ENCODE peak calls at places on chromosome 4, in nine cellular contexts. One of them, this sample, is unnamed.

GRCh38 chr4:25065901-25066610 is 35.3 kb upstream of the LGI2 start:
- DNase-seq in upper lobe of right lung: no peak
- DNase-seq in NCI-H526 treated with DMSO at 0.1 percent for 48 hours: no peak
- DNase-seq in adipocyte: no peak
- DNase-seq in HTR-8/SVneo: no peak
- DNase-seq in Right ventricle myocardium superior: no peak
- DNase-seq in CD4-positive, CD25-positive, alpha-beta regulatory T cell: no peak
- DNase-seq in coronary artery: no peak
- DNase-seq in NCI-H2081: no peak
- DNase-seq in this sample: no peak

GRCh38 chr4:3466691-3467600 is 3.8 kb downstream of the DOK7 start:
- DNase-seq in upper lobe of right lung: no peak
- DNase-seq in NCI-H526 treated with DMSO at 0.1 percent for 48 hours: no peak
- DNase-seq in adipocyte: no peak
- DNase-seq in HTR-8/SVneo: no peak
- DNase-seq in Right ventricle myocardium superior: peak
- DNase-seq in CD4-positive, CD25-positive, alpha-beta regulatory T cell: no peak
- DNase-seq in coronary artery: no peak
- DNase-seq in NCI-H2081: no peak
- DNase-seq in this sample: no peak

GRCh38 chr4:48738856-48739255 is 41.2 kb downstream of the FRYL start:
- DNase-seq in upper lobe of right lung: no peak
- DNase-seq in NCI-H526 treated with DMSO at 0.1 percent for 48 hours: no peak
- DNase-seq in adipocyte: no peak
- DNase-seq in HTR-8/SVneo: no peak
- DNase-seq in Right ventricle myocardium superior: no peak
- DNase-seq in CD4-positive, CD25-positive, alpha-beta regulatory T cell: no peak
- DNase-seq in coronary artery: no peak
- DNase-seq in NCI-H2081: no peak
- DNase-seq in this sample: no peak

GRCh38 chr4:53713296-53713695 is 122.0 kb upstream of the LNX1 start:
- DNase-seq in upper lobe of right lung: no peak
- DNase-seq in NCI-H526 treated with DMSO at 0.1 percent for 48 hours: no peak
- DNase-seq in adipocyte: peak
- DNase-seq in HTR-8/SVneo: no peak
- DNase-seq in Right ventricle myocardium superior: no peak
- DNase-seq in CD4-positive, CD25-positive, alpha-beta regulatory T cell: no peak
- DNase-seq in coronary artery: no peak
- DNase-seq in NCI-H2081: no peak
- DNase-seq in this sample: no peak

GRCh38 chr4:870951-871350 is 45.0 kb upstream of the CPLX1 start:
- DNase-seq in upper lobe of right lung: no peak
- DNase-seq in NCI-H526 treated with DMSO at 0.1 percent for 48 hours: no peak
- DNase-seq in adipocyte: no peak
- DNase-seq in HTR-8/SVneo: no peak
- DNase-seq in Right ventricle myocardium superior: no peak
- DNase-seq in CD4-positive, CD25-positive, alpha-beta regulatory T cell: no peak
- DNase-seq in coronary artery: no peak
- DNase-seq in NCI-H2081: no peak
- DNase-seq in this sample: no peak

GRCh38 chr4:164439037-164439436 is 314.9 kb upstream of the SMIM31 start:
- DNase-seq in upper lobe of right lung: no peak
- DNase-seq in NCI-H526 treated with DMSO at 0.1 percent for 48 hours: no peak
- DNase-seq in adipocyte: no peak
- DNase-seq in HTR-8/SVneo: no peak
- DNase-seq in Right ventricle myocardium superior: no peak
- DNase-seq in CD4-positive, CD25-positive, alpha-beta regulatory T cell: no peak
- DNase-seq in coronary artery: no peak
- DNase-seq in NCI-H2081: no peak
- DNase-seq in this sample: no peak

GRCh38 chr4:53651142-53651720 is 59.9 kb upstream of the LNX1 start:
- DNase-seq in upper lobe of right lung: peak
- DNase-seq in NCI-H526 treated with DMSO at 0.1 percent for 48 hours: no peak
- DNase-seq in adipocyte: no peak
- DNase-seq in HTR-8/SVneo: no peak
- DNase-seq in Right ventricle myocardium superior: peak
- DNase-seq in CD4-positive, CD25-positive, alpha-beta regulatory T cell: no peak
- DNase-seq in coronary artery: no peak
- DNase-seq in NCI-H2081: no peak
- DNase-seq in this sample: no peak

GRCh38 chr4:76515975-76516853 is 81.2 kb downstream of the SHROOM3 start:
- DNase-seq in upper lobe of right lung: no peak
- DNase-seq in NCI-H526 treated with DMSO at 0.1 percent for 48 hours: no peak
- DNase-seq in adipocyte: no peak
- DNase-seq in HTR-8/SVneo: no peak
- DNase-seq in Right ventricle myocardium superior: no peak
- DNase-seq in CD4-positive, CD25-positive, alpha-beta regulatory T cell: no peak
- DNase-seq in coronary artery: no peak
- DNase-seq in NCI-H2081: no peak
- DNase-seq in this sample: no peak

GRCh38 chr4:184337907-184338306 is 120.2 kb upstream of the ENPP6 start:
- DNase-seq in upper lobe of right lung: no peak
- DNase-seq in NCI-H526 treated with DMSO at 0.1 percent for 48 hours: no peak
- DNase-seq in adipocyte: no peak
- DNase-seq in HTR-8/SVneo: no peak
- DNase-seq in Right ventricle myocardium superior: no peak
- DNase-seq in CD4-positive, CD25-positive, alpha-beta regulatory T cell: no peak
- DNase-seq in coronary artery: no peak
- DNase-seq in NCI-H2081: no peak
- DNase-seq in this sample: no peak

GRCh38 chr4:20288846-20289512 is 37.3 kb downstream of the SLIT2 start:
- DNase-seq in upper lobe of right lung: no peak
- DNase-seq in NCI-H526 treated with DMSO at 0.1 percent for 48 hours: no peak
- DNase-seq in adipocyte: no peak
- DNase-seq in HTR-8/SVneo: no peak
- DNase-seq in Right ventricle myocardium superior: no peak
- DNase-seq in CD4-positive, CD25-positive, alpha-beta regulatory T cell: no peak
- DNase-seq in coronary artery: no peak
- DNase-seq in NCI-H2081: no peak
- DNase-seq in this sample: no peak

GRCh38 chr4:111960241-111960667 is 185.0 kb upstream of the FAM241A start:
- DNase-seq in upper lobe of right lung: no peak
- DNase-seq in NCI-H526 treated with DMSO at 0.1 percent for 48 hours: no peak
- DNase-seq in adipocyte: peak
- DNase-seq in HTR-8/SVneo: no peak
- DNase-seq in Right ventricle myocardium superior: no peak
- DNase-seq in CD4-positive, CD25-positive, alpha-beta regulatory T cell: no peak
- DNase-seq in coronary artery: no peak
- DNase-seq in NCI-H2081: no peak
- DNase-seq in this sample: no peak

GRCh38 chr4:108834787-108835384 is 72.0 kb upstream of the ETNPPL start:
- DNase-seq in upper lobe of right lung: no peak
- DNase-seq in NCI-H526 treated with DMSO at 0.1 percent for 48 hours: peak
- DNase-seq in adipocyte: peak
- DNase-seq in HTR-8/SVneo: peak
- DNase-seq in Right ventricle myocardium superior: no peak
- DNase-seq in CD4-positive, CD25-positive, alpha-beta regulatory T cell: peak
- DNase-seq in coronary artery: no peak
- DNase-seq in NCI-H2081: no peak
- DNase-seq in this sample: no peak

GRCh38 chr4:147157860-147158701 is 212.4 kb upstream of the TTC29 start:
- DNase-seq in upper lobe of right lung: peak
- DNase-seq in NCI-H526 treated with DMSO at 0.1 percent for 48 hours: no peak
- DNase-seq in adipocyte: peak
- DNase-seq in HTR-8/SVneo: peak
- DNase-seq in Right ventricle myocardium superior: peak
- DNase-seq in CD4-positive, CD25-positive, alpha-beta regulatory T cell: no peak
- DNase-seq in coronary artery: no peak
- DNase-seq in NCI-H2081: no peak
- DNase-seq in this sample: no peak

GRCh38 chr4:186554485-186554884 is 882 bp downstream of the MTNR1A start:
- DNase-seq in upper lobe of right lung: no peak
- DNase-seq in NCI-H526 treated with DMSO at 0.1 percent for 48 hours: peak
- DNase-seq in adipocyte: peak
- DNase-seq in HTR-8/SVneo: no peak
- DNase-seq in Right ventricle myocardium superior: no peak
- DNase-seq in CD4-positive, CD25-positive, alpha-beta regulatory T cell: no peak
- DNase-seq in coronary artery: no peak
- DNase-seq in NCI-H2081: peak
- DNase-seq in this sample: no peak

GRCh38 chr4:17400696-17401095 is 111.2 kb downstream of the QDPR start:
- DNase-seq in upper lobe of right lung: no peak
- DNase-seq in NCI-H526 treated with DMSO at 0.1 percent for 48 hours: no peak
- DNase-seq in adipocyte: no peak
- DNase-seq in HTR-8/SVneo: no peak
- DNase-seq in Right ventricle myocardium superior: no peak
- DNase-seq in CD4-positive, CD25-positive, alpha-beta regulatory T cell: no peak
- DNase-seq in coronary artery: no peak
- DNase-seq in NCI-H2081: no peak
- DNase-seq in this sample: no peak

GRCh38 chr4:62661821-62662220 is 1461.7 kb downstream of the ADGRL3 start:
- DNase-seq in upper lobe of right lung: no peak
- DNase-seq in NCI-H526 treated with DMSO at 0.1 percent for 48 hours: no peak
- DNase-seq in adipocyte: no peak
- DNase-seq in HTR-8/SVneo: no peak
- DNase-seq in Right ventricle myocardium superior: no peak
- DNase-seq in CD4-positive, CD25-positive, alpha-beta regulatory T cell: no peak
- DNase-seq in coronary artery: no peak
- DNase-seq in NCI-H2081: no peak
- DNase-seq in this sample: no peak

GRCh38 chr4:88860594-88860993 is 163.0 kb upstream of the NAP1L5 start:
- DNase-seq in upper lobe of right lung: no peak
- DNase-seq in NCI-H526 treated with DMSO at 0.1 percent for 48 hours: no peak
- DNase-seq in adipocyte: no peak
- DNase-seq in HTR-8/SVneo: no peak
- DNase-seq in Right ventricle myocardium superior: no peak
- DNase-seq in CD4-positive, CD25-positive, alpha-beta regulatory T cell: no peak
- DNase-seq in coronary artery: no peak
- DNase-seq in NCI-H2081: no peak
- DNase-seq in this sample: no peak

This sample was measured in NCI-H1694.